ENCODE peak calls at places on chromosomes 5 and 9, in five cellular contexts. Q is adrenal gland, J is transverse colon, I is A549, X is erythroblast. Z is an unnamed sample.

GRCh38 chr5:76952795-76953536 is at the start of gene CRHBP:
- DNase-seq in Q (no peak), J (no peak), I (no peak), X (no peak), Z (no peak)

GRCh38 chr9:5493597-5494511 is 16.5 kb upstream of the PDCD1LG2 start:
- DNase-seq in Q (peak), J (peak), I (no peak), X (peak), Z (peak)

GRCh38 chr5:174925586-174925985 is 201.2 kb downstream of the MSX2 start:
- DNase-seq in Q (no peak), J (no peak), I (no peak), X (no peak), Z (no peak)

GRCh38 chr9:100515578-100516494 is 42.9 kb downstream of the TMEFF1 start:
- DNase-seq in Q (no peak), J (no peak), I (no peak), X (no peak), Z (no peak)

GRCh38 chr5:157222506-157223230 is 42.0 kb downstream of the ITK start:
- DNase-seq in Q (no peak), J (no peak), I (no peak), X (no peak), Z (peak)

GRCh38 chr9:111759762-111760639 is 34.7 kb downstream of the SHOC1 start:
- DNase-seq in Q (peak), J (peak), I (peak), X (peak), Z (peak)

GRCh38 chr5:163385276-163385675 is 52.1 kb upstream of the CCNG1 start:
- DNase-seq in Q (no peak), J (no peak), I (no peak), X (no peak), Z (no peak)

GRCh38 chr5:123098767-123099513 is 9.9 kb downstream of the PRDM6 start:
- DNase-seq in Q (no peak), J (no peak), I (no peak), X (no peak), Z (no peak)

GRCh38 chr5:113776168-113776567 is 262.7 kb downstream of the YTHDC2 start:
- DNase-seq in Q (no peak), J (no peak), I (no peak), X (no peak), Z (no peak)

GRCh38 chr5:78162253-78162862 is 132.1 kb downstream of the AP3B1 start:
- DNase-seq in Q (no peak), J (no peak), I (peak), X (peak), Z (no peak)

GRCh38 chr9:117000196-117000723 is 313.2 kb downstream of the TRIM32 start:
- DNase-seq in Q (no peak), J (no peak), I (no peak), X (no peak), Z (no peak)

GRCh38 chr5:100560860-100561259 is 25.7 kb downstream of the FAM174A start:
- DNase-seq in Q (no peak), J (no peak), I (no peak), X (no peak), Z (no peak)

GRCh38 chr5:52725781-52726180 is 61.9 kb upstream of the ITGA1 start:
- DNase-seq in Q (peak), J (peak), I (no peak), X (no peak), Z (no peak)

GRCh38 chr9:93594041-93594756 is 17.8 kb downstream of the PHF2 start:
- DNase-seq in Q (peak), J (peak), I (no peak), X (peak), Z (no peak)
- TF ChIP-seq POLR2A in Q (no peak), J (peak), I (no peak), X (no peak), Z (no peak)

GRCh38 chr5:160469156-160470144 is 47.8 kb downstream of the PTTG1 start:
- DNase-seq in Q (no peak), J (no peak), I (no peak), X (no peak), Z (no peak)

GRCh38 chr5:160470437-160471341 is 49.0 kb downstream of the PTTG1 start:
- DNase-seq in Q (peak), J (peak), I (no peak), X (peak), Z (no peak)

GRCh38 chr5:160472482-160472881 is 50.8 kb downstream of the PTTG1 start:
- DNase-seq in Q (no peak), J (no peak), I (no peak), X (no peak), Z (no peak)

GRCh38 chr5:160473736-160474483 is 52.3 kb downstream of the PTTG1 start:
- DNase-seq in Q (no peak), J (no peak), I (no peak), X (no peak), Z (no peak)

DNA sequence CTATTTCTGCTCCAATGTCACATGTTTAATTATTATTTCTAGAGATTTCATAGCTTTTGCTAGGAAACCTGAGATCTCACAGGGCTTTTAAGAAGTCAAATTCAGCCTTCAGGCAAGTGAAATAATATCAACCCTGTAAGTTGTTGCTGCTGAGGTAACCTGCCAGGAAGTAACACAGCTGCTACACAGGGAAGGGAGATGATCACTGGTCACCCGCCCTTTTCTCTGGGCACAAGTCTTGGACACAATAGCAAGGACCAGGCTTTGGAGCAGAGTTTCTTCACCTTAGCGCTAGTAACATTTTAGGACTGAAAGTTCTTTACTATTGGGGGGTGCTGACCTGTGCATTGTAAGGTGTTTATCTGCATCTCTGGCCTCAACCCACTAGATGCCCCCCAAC is 50.1 kb downstream of the PTTG1 start:
- DNase-seq in Q (no peak), J (peak), I (no peak), X (no peak), Z (no peak)
- TF ChIP-seq POLR2A in Q (no peak), J (no peak), I (no peak), X (no peak), Z (no peak)

DNA sequence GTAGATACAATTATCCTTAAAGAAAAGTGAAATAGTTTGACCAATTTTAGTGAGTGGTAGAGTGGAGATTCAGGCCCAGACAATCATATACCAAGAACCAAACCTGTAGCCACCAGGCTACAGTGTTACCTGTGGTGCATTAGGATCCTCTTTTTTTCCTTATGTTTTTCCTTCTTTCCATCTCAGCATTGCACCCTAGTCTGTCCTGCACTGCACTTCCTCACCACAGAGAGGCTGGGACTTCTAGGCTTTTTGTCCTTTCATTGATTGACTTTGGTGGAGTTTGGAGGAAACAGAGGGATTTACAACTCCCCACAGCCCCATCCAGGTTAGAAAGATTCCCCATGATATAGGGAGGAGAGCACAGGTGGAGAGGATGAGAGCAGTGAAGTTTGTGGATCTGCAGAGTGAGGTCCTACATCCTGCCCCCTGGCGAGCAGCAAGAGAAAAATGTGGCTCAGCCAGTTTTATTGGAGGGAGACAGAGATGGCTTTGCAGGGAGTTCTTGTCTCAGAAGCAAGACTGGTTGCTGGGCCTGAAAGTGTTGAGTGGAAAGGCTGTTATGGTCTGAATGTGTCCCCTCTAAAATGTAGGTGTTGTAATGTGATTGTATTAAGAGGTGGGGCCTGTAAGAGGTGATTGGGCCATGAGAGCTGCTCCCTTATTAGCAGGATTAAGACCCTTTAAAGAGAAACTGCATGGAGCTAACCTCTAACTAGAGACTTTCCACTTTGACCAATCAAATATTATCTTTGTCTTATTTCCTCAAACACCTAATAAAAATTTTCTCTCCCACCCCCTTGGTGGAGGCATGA is 36.2 kb downstream of the KIF4B start:
- DNase-seq in Q (no peak), J (no peak), I (no peak), X (peak), Z (no peak)
- TF ChIP-seq POLR2A in Q (no peak), J (no peak), I (no peak), X (no peak), Z (no peak)

DNA sequence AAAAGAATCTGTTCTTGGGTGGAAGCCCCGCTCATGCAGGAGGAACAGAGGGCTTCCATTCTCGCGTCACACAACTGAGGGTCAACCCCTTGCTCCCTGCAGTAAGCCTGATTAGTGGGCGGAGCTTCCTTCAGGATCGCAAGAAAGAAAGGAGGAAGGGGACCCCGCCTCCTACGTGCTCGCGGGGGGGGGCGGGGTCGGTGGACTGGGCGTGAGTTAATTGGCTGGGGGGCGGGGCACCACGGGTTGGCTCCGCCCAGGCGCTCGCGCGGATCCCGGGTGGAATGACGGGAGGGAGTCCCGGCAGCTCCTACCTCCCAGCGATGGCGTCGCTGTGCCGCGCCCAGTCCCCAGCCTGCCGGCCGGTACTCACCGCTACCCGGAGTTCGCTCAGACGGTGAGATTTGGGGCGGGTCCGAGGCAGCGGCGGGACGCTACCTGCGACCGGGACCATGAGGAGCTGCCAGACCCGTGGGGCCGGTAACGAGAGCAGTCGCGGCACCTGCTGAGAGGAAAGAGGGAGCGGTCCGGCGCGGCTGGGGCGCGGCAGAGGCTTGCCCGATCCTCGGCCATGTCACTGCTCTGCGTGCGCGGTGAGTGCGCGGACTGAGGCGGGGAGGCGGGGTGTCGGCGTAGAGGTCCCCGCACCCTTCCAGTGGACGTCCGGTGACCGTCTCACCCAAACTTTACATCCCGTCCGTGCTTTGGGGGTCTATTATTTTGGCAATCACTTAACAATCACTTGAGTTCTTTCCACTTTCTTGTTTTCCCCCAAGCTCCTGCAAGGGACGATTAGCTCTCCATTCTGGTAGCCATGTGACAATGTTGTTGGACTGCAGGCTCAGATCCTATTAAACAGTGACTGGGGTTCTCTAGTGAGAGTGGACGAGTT is at the start of gene UNC13B:
- DNase-seq in Q (peak), J (peak), I (peak), X (peak), Z (peak)
- TF ChIP-seq POLR2A in Q (peak), J (peak), I (peak), X (no peak), Z (peak)

GRCh38 chr9:130142635-130143034 is 29.6 kb upstream of the NCS1 start:
- DNase-seq in Q (no peak), J (no peak), I (no peak), X (peak), Z (no peak)
- TF ChIP-seq POLR2A in Q (no peak), J (no peak), I (no peak), X (no peak), Z (no peak)

GRCh38 chr5:150763023-150763793 is 4.4 kb upstream of the DCTN4 start:
- DNase-seq in Q (peak), J (peak), I (no peak), X (peak), Z (no peak)
- TF ChIP-seq POLR2A in Q (no peak), J (no peak), I (no peak), X (no peak), Z (no peak)

Z was measured in H54.